ENCODE peak calls at places on chromosome 13, in four cellular contexts. P is HEK293T, M is NCI-H748 treated with DMSO at 0.1 percent for 48 hours, K is right lobe of liver. W is an unnamed sample.

GRCh38 chr13:81116461-81117282 is 775.7 kb upstream of the SPRY2 start:
- DNase-seq in M (no peak), K (no peak), P (no peak), W (no peak)

GRCh38 chr13:25177012-25177411 is 4.9 kb upstream of the AMER2 start:
- DNase-seq in K (no peak), M (no peak), P (no peak), W (no peak)

GRCh38 chr13:97306646-97307045 is 84.5 kb downstream of the MBNL2 start:
- DNase-seq in M (no peak), K (no peak), P (no peak), W (no peak)

GRCh38 chr13:98843482-98843877 is 91.0 kb upstream of the SLC15A1 start:
- DNase-seq in M (no peak), P (no peak), K (no peak), W (no peak)

GRCh38 chr13:94431987-94432386 is 47.5 kb downstream of the DCT start:
- DNase-seq in M (no peak), K (no peak), P (no peak), W (no peak)

GRCh38 chr13:33279898-33280549 is 5.5 kb downstream of the STARD13 start:
- DNase-seq in M (no peak), K (no peak), P (no peak), W (no peak)

GRCh38 chr13:89486065-89486464 is 1814.9 kb downstream of the SLITRK5 start:
- DNase-seq in P (no peak), M (no peak), K (no peak), W (no peak)

GRCh38 chr13:36193151-36193855 is 21.1 kb downstream of the SOHLH2 start:
- DNase-seq in K (no peak), M (peak), P (no peak), W (no peak)

GRCh38 chr13:79090552-79091159 is 315.4 kb downstream of the RBM26 start:
- DNase-seq in K (no peak), P (no peak), M (no peak), W (no peak)

GRCh38 chr13:94031609-94032008 is 447.9 kb downstream of the DCT start:
- DNase-seq in M (no peak), P (no peak), K (no peak), W (no peak)

GRCh38 chr13:113448885-113449692 is 4.2 kb downstream of the ADPRHL1 start:
- DNase-seq in P (peak), K (no peak), M (no peak), W (no peak)

GRCh38 chr13:99178636-99179035 is 22.0 kb upstream of the UBAC2 start:
- DNase-seq in K (no peak), P (no peak), M (no peak), W (peak)

GRCh38 chr13:44816701-44817684 is 172.3 kb downstream of the NUFIP1 start:
- DNase-seq in P (no peak), M (no peak), K (no peak), W (no peak)

GRCh38 chr13:43110036-43110435 is 86.7 kb downstream of the DNAJC15 start:
- DNase-seq in P (no peak), M (no peak), K (no peak), W (no peak)

GRCh38 chr13:102872131-102872530 is 26.3 kb downstream of the ERCC5 start:
- DNase-seq in M (no peak), P (no peak), K (no peak), W (no peak)

GRCh38 chr13:39840201-39840600 is 184.7 kb downstream of the COG6 start:
- DNase-seq in P (no peak), K (no peak), M (no peak), W (no peak)

GRCh38 chr13:41496420-41497234 is 39.3 kb downstream of the RGCC start:
- DNase-seq in M (no peak), K (no peak), P (no peak), W (no peak)